ENCODE peak calls at places on chromosomes 11 and 22, in six cellular contexts. One of them, this sample, is unnamed.

GRCh38 chr11:119896387-119897045 is 167.5 kb upstream of the NECTIN1 start:
- DNase-seq in GM23248: no peak
- DNase-seq in GM04504: no peak
- DNase-seq in coronary artery: no peak
- DNase-seq in amygdala: no peak
- DNase-seq in germinal center: no peak
- DNase-seq in this sample: no peak

GRCh38 chr22:46464701-46465347 is 72.6 kb downstream of the CELSR1 start:
- DNase-seq in amygdala: no peak
- DNase-seq in coronary artery: no peak
- DNase-seq in GM23248: no peak
- DNase-seq in germinal center: no peak
- DNase-seq in GM04504: no peak
- DNase-seq in this sample: no peak

GRCh38 chr11:9601041-9601875 is 27.8 kb downstream of the WEE1 start:
- DNase-seq in coronary artery: no peak
- DNase-seq in GM23248: peak
- DNase-seq in GM04504: no peak
- DNase-seq in germinal center: peak
- DNase-seq in amygdala: no peak
- DNase-seq in this sample: no peak

GRCh38 chr11:119591836-119592310 is 137.1 kb downstream of the NECTIN1 start:
- DNase-seq in coronary artery: no peak
- DNase-seq in GM04504: no peak
- DNase-seq in amygdala: no peak
- DNase-seq in GM23248: no peak
- DNase-seq in germinal center: no peak
- DNase-seq in this sample: peak

GRCh38 chr11:113681711-113682410 is 24.2 kb downstream of the TMPRSS5 start:
- DNase-seq in GM23248: no peak
- DNase-seq in amygdala: no peak
- DNase-seq in germinal center: no peak
- DNase-seq in GM04504: no peak
- DNase-seq in coronary artery: no peak
- DNase-seq in this sample: peak

GRCh38 chr11:70610561-70610960 is 212.2 kb downstream of the CTTN start:
- DNase-seq in GM04504: no peak
- DNase-seq in germinal center: no peak
- DNase-seq in GM23248: no peak
- DNase-seq in amygdala: no peak
- DNase-seq in coronary artery: no peak
- DNase-seq in this sample: peak

GRCh38 chr22:20957691-20958440 is 9.2 kb upstream of the AIFM3 start:
- DNase-seq in GM23248: peak
- DNase-seq in coronary artery: no peak
- DNase-seq in amygdala: no peak
- DNase-seq in germinal center: no peak
- DNase-seq in GM04504: no peak
- DNase-seq in this sample: peak

GRCh38 chr11:13760115-13760514 is 91.6 kb downstream of the FAR1 start:
- DNase-seq in germinal center: no peak
- DNase-seq in coronary artery: no peak
- DNase-seq in GM04504: no peak
- DNase-seq in GM23248: no peak
- DNase-seq in amygdala: no peak
- DNase-seq in this sample: peak

GRCh38 chr11:61145228-61146005 is 15.8 kb downstream of the VPS37C start:
- DNase-seq in GM04504: no peak
- DNase-seq in coronary artery: no peak
- DNase-seq in germinal center: no peak
- DNase-seq in amygdala: no peak
- DNase-seq in GM23248: no peak
- DNase-seq in this sample: no peak

GRCh38 chr11:7977251-7977917 is 9.8 kb upstream of the EIF3F start:
- DNase-seq in GM23248: peak
- DNase-seq in coronary artery: no peak
- DNase-seq in amygdala: no peak
- DNase-seq in GM04504: peak
- DNase-seq in germinal center: no peak
- DNase-seq in this sample: peak

GRCh38 chr11:75577198-75577597 is 15.1 kb downstream of the SERPINH1 start:
- DNase-seq in amygdala: no peak
- DNase-seq in coronary artery: no peak
- DNase-seq in GM04504: no peak
- DNase-seq in germinal center: peak
- DNase-seq in GM23248: peak
- DNase-seq in this sample: no peak

GRCh38 chr11:16924826-16925494 is 89.3 kb downstream of the PLEKHA7 start:
- DNase-seq in amygdala: no peak
- DNase-seq in GM23248: peak
- DNase-seq in GM04504: peak
- DNase-seq in germinal center: no peak
- DNase-seq in coronary artery: no peak
- DNase-seq in this sample: peak

GRCh38 chr11:44916797-44917196 is 33.9 kb downstream of the TP53I11 start:
- DNase-seq in amygdala: no peak
- DNase-seq in germinal center: no peak
- DNase-seq in GM23248: no peak
- DNase-seq in coronary artery: no peak
- DNase-seq in GM04504: no peak
- DNase-seq in this sample: peak

GRCh38 chr11:13090228-13090708 is 81.2 kb downstream of the RASSF10 start:
- DNase-seq in germinal center: no peak
- DNase-seq in GM04504: no peak
- DNase-seq in GM23248: no peak
- DNase-seq in amygdala: no peak
- DNase-seq in coronary artery: no peak
- DNase-seq in this sample: no peak

GRCh38 chr22:18997925-18998315 is 61.8 kb upstream of the PRODH start:
- DNase-seq in GM04504: no peak
- DNase-seq in germinal center: no peak
- DNase-seq in coronary artery: no peak
- DNase-seq in GM23248: no peak
- DNase-seq in amygdala: peak
- DNase-seq in this sample: no peak

GRCh38 chr22:46666577-46667244 is 46.5 kb downstream of the GRAMD4 start:
- DNase-seq in GM04504: no peak
- DNase-seq in amygdala: no peak
- DNase-seq in coronary artery: no peak
- DNase-seq in GM23248: no peak
- DNase-seq in germinal center: no peak
- DNase-seq in this sample: no peak

GRCh38 chr22:27474711-27475547 is 326.6 kb downstream of the MN1 start:
- DNase-seq in GM23248: peak
- DNase-seq in germinal center: no peak
- DNase-seq in amygdala: no peak
- DNase-seq in coronary artery: no peak
- DNase-seq in GM04504: peak
- DNase-seq in this sample: peak

GRCh38 chr11:4643084-4643483 is 698 bp upstream of the OR51E1 start:
- DNase-seq in coronary artery: no peak
- DNase-seq in germinal center: no peak
- DNase-seq in amygdala: no peak
- DNase-seq in GM23248: no peak
- DNase-seq in GM04504: no peak
- DNase-seq in this sample: no peak

GRCh38 chr11:41102471-41102870 is 357.0 kb downstream of the LRRC4C start:
- DNase-seq in GM23248: no peak
- DNase-seq in amygdala: no peak
- DNase-seq in germinal center: no peak
- DNase-seq in coronary artery: no peak
- DNase-seq in GM04504: no peak
- DNase-seq in this sample: no peak

GRCh38 chr11:106463796-106464201 is 386.3 kb downstream of the AASDHPPT start:
- DNase-seq in amygdala: no peak
- DNase-seq in coronary artery: no peak
- DNase-seq in GM23248: no peak
- DNase-seq in GM04504: no peak
- DNase-seq in germinal center: no peak
- DNase-seq in this sample: no peak

GRCh38 chr11:112811781-112812180 is 149.4 kb upstream of the NCAM1 start:
- DNase-seq in amygdala: no peak
- DNase-seq in GM04504: no peak
- DNase-seq in GM23248: no peak
- DNase-seq in germinal center: no peak
- DNase-seq in coronary artery: no peak
- DNase-seq in this sample: no peak

GRCh38 chr11:17014321-17014773 is at the start of gene PLEKHA7:
- DNase-seq in GM23248: peak
- DNase-seq in GM04504: no peak
- DNase-seq in amygdala: no peak
- DNase-seq in germinal center: no peak
- DNase-seq in coronary artery: no peak
- DNase-seq in this sample: peak

GRCh38 chr11:96340555-96340885 is 2.5 kb downstream of the MAML2 start:
- DNase-seq in coronary artery: no peak
- DNase-seq in germinal center: no peak
- DNase-seq in amygdala: no peak
- DNase-seq in GM04504: no peak
- DNase-seq in GM23248: peak
- DNase-seq in this sample: peak

GRCh38 chr11:6488831-6489230 is 7.5 kb downstream of the TIMM10B start:
- DNase-seq in GM04504: no peak
- DNase-seq in GM23248: no peak
- DNase-seq in germinal center: no peak
- DNase-seq in amygdala: no peak
- DNase-seq in coronary artery: no peak
- DNase-seq in this sample: no peak

GRCh38 chr11:98835336-98835735 is 185.4 kb upstream of the CNTN5 start:
- DNase-seq in coronary artery: no peak
- DNase-seq in GM23248: no peak
- DNase-seq in GM04504: no peak
- DNase-seq in germinal center: no peak
- DNase-seq in amygdala: no peak
- DNase-seq in this sample: no peak

GRCh38 chr11:106828576-106828975 is 189.7 kb downstream of the GUCY1A2 start:
- DNase-seq in GM04504: no peak
- DNase-seq in coronary artery: no peak
- DNase-seq in germinal center: no peak
- DNase-seq in GM23248: no peak
- DNase-seq in amygdala: no peak
- DNase-seq in this sample: peak

GRCh38 chr11:36030707-36031365 is 87.0 kb downstream of the LDLRAD3 start:
- DNase-seq in coronary artery: no peak
- DNase-seq in GM04504: peak
- DNase-seq in germinal center: no peak
- DNase-seq in GM23248: peak
- DNase-seq in amygdala: no peak
- DNase-seq in this sample: no peak

GRCh38 chr22:38936562-38936961 is 20.8 kb upstream of the APOBEC3A start:
- DNase-seq in coronary artery: no peak
- DNase-seq in GM23248: no peak
- DNase-seq in amygdala: no peak
- DNase-seq in germinal center: no peak
- DNase-seq in GM04504: no peak
- DNase-seq in this sample: no peak

GRCh38 chr11:118618991-118619375 is 11.6 kb downstream of the PHLDB1 start:
- DNase-seq in amygdala: no peak
- DNase-seq in GM23248: peak
- DNase-seq in coronary artery: peak
- DNase-seq in GM04504: no peak
- DNase-seq in germinal center: no peak
- DNase-seq in this sample: peak

GRCh38 chr22:46272762-46273431 is 5.1 kb downstream of the TTC38 start:
- DNase-seq in GM04504: no peak
- DNase-seq in amygdala: no peak
- DNase-seq in germinal center: no peak
- DNase-seq in coronary artery: no peak
- DNase-seq in GM23248: no peak
- DNase-seq in this sample: no peak

GRCh38 chr11:15937601-15938361 is 418.6 kb downstream of the SOX6 start:
- DNase-seq in GM04504: no peak
- DNase-seq in germinal center: no peak
- DNase-seq in amygdala: no peak
- DNase-seq in coronary artery: no peak
- DNase-seq in GM23248: no peak
- DNase-seq in this sample: no peak

GRCh38 chr11:111941963-111942362 is 4.8 kb downstream of the DIXDC1 start:
- DNase-seq in germinal center: no peak
- DNase-seq in coronary artery: no peak
- DNase-seq in GM23248: peak
- DNase-seq in GM04504: no peak
- DNase-seq in amygdala: peak
- DNase-seq in this sample: no peak

GRCh38 chr22:48578138-48579034 is 1249.3 kb downstream of the BRD1 start:
- DNase-seq in GM23248: no peak
- DNase-seq in coronary artery: no peak
- DNase-seq in amygdala: no peak
- DNase-seq in GM04504: no peak
- DNase-seq in germinal center: no peak
- DNase-seq in this sample: no peak

GRCh38 chr11:120057595-120058581 is 80.0 kb downstream of the TRIM29 start:
- DNase-seq in amygdala: no peak
- DNase-seq in GM04504: no peak
- DNase-seq in germinal center: no peak
- DNase-seq in coronary artery: peak
- DNase-seq in GM23248: peak
- DNase-seq in this sample: peak

GRCh38 chr11:68743539-68743938 is 7.8 kb downstream of the TESMIN start:
- DNase-seq in GM04504: no peak
- DNase-seq in coronary artery: no peak
- DNase-seq in germinal center: no peak
- DNase-seq in amygdala: no peak
- DNase-seq in GM23248: no peak
- DNase-seq in this sample: no peak

GRCh38 chr11:335779-336665 is 15.4 kb upstream of the IFITM3 start:
- DNase-seq in germinal center: no peak
- DNase-seq in coronary artery: peak
- DNase-seq in GM04504: no peak
- DNase-seq in amygdala: no peak
- DNase-seq in GM23248: no peak
- DNase-seq in this sample: peak

GRCh38 chr11:76234704-76235232 is 28.5 kb upstream of the WNT11 start:
- DNase-seq in amygdala: no peak
- DNase-seq in GM04504: no peak
- DNase-seq in germinal center: no peak
- DNase-seq in GM23248: peak
- DNase-seq in coronary artery: no peak
- DNase-seq in this sample: no peak

GRCh38 chr22:47010211-47010610 is 247.8 kb downstream of the TBC1D22A start:
- DNase-seq in GM23248: no peak
- DNase-seq in coronary artery: no peak
- DNase-seq in GM04504: no peak
- DNase-seq in germinal center: no peak
- DNase-seq in amygdala: no peak
- DNase-seq in this sample: no peak

This sample was measured in astrocyte of the hippocampus.